ENCODE peak calls at places on chromosomes 4 and X, in seven cellular contexts. I is Panc1, U is hepatocyte, W is lower lobe of right lung, N is ovary, Q is epithelial cell of esophagus, P is endodermal cell. V is an unnamed sample.

GRCh38 chr4:159516556-159516955 is 413.7 kb downstream of the RAPGEF2 start:
- DNase-seq in I (no peak), U (no peak), W (no peak), N (no peak), Q (no peak), P (no peak), V (no peak)

GRCh38 chr4:93416337-93417102 is 412.0 kb upstream of the ATOH1 start:
- DNase-seq in I (no peak), U (no peak), W (no peak), N (no peak), Q (no peak), P (no peak), V (no peak)

GRCh38 chr4:182795446-182796238 is 121.5 kb downstream of the DCTD start:
- DNase-seq in I (no peak), U (no peak), W (no peak), N (no peak), Q (no peak), P (no peak), V (no peak)

GRCh38 chrX:2447484-2447883 is 53.3 kb downstream of the DHRSX start:
- DNase-seq in I (no peak), U (no peak), W (peak), N (no peak), Q (no peak), P (no peak), V (no peak)

GRCh38 chr4:16183604-16184003 is 42.7 kb downstream of the TAPT1 start:
- DNase-seq in I (no peak), U (no peak), W (no peak), N (no peak), Q (no peak), P (no peak), V (no peak)

GRCh38 chr4:109952612-109953011 is 39.9 kb downstream of the EGF start:
- DNase-seq in I (no peak), U (no peak), W (no peak), N (no peak), Q (peak), P (no peak), V (no peak)

GRCh38 chrX:15929231-15929630 is 74.6 kb upstream of the AP1S2 start:
- DNase-seq in I (no peak), U (peak), W (no peak), N (no peak), Q (no peak), P (no peak), V (no peak)

GRCh38 chr4:54719378-54719777 is 61.6 kb downstream of the KIT start:
- DNase-seq in I (no peak), U (no peak), W (no peak), N (no peak), Q (no peak), P (no peak), V (no peak)

GRCh38 chrX:153569475-153569874 is 29.5 kb downstream of the CCNQ start:
- DNase-seq in I (no peak), U (no peak), W (no peak), N (no peak), Q (no peak), P (no peak), V (no peak)

GRCh38 chrX:104347860-104348259 is 93.1 kb upstream of the ESX1 start:
- DNase-seq in I (no peak), U (no peak), W (no peak), N (no peak), Q (no peak), P (no peak), V (no peak)

GRCh38 chrX:104342065-104342464 is 87.3 kb upstream of the ESX1 start:
- DNase-seq in I (no peak), U (no peak), W (no peak), N (no peak), Q (no peak), P (no peak), V (no peak)

DNA sequence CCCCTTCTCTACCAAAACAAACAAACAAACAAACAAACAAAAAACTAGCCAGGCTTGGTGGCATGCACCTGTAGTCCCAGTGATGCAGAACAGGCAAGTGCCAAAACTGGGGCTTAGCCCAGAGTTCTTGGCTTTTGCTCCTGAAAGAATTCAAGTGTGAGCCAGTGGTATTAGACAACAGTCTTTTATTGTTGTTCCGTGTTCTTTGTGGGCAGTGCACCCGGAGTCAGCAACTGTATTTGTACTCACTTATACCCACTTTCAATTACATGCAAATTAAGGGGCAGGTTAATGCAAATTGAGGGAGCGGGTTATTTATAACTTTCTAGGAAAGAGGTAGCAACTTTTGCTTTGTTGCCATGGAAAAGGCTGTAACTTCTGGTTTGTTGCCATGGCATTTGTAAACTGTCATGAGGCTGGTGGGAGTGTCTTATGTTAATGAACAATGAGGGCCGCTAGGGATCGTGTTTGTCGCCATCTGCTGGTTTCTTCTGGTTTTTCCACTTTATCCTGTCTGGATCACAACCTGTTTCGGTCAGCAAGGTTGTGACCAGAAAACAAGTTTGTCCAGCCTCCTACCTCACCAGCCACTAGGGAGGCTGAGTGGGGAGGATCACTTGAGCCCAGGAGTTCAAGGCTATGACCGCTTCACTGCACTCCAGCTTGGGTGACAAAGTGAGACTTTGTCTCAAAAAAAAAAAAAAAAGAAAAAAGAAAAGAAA is 88.8 kb upstream of the ESX1 start:
- DNase-seq in I (peak), U (peak), W (no peak), N (no peak), Q (peak), P (peak), V (no peak)
- TF ChIP-seq CTCF in I (peak), U (peak), W (peak), N (no peak), Q (peak), P (peak), V (peak)

DNA sequence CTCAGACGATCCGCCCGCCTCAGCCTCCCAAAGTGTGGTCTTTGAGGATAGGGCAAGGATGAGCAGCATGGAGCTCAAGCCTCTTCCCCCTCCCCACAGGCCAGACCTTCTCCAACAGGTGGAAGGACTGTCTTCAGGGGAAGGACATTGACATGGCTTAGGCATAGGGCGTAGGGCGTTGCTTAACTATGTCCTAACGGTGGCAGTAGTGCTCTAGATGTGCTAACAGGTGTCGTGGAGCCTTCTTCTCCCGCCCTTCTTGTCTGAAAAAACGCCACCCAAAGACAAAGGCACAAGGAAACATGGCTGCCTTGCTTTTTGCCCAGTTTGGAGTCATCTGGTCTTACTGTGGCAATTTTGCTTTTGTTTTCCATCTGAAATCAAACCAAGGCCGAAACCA is 219.8 kb downstream of the OR13H1 start:
- DNase-seq in I (peak), U (no peak), W (no peak), N (peak), Q (no peak), P (no peak), V (no peak)
- TF ChIP-seq CTCF in I (peak), U (no peak), W (no peak), N (peak), Q (no peak), P (no peak), V (no peak)

GRCh38 chrX:51148848-51149247 is 183.8 kb upstream of the NUDT10 start:
- DNase-seq in I (no peak), U (peak), W (no peak), N (no peak), Q (peak), P (peak), V (no peak)
- TF ChIP-seq CTCF in I (peak), U (peak), W (no peak), N (no peak), Q (peak), P (peak), V (no peak)

GRCh38 chrX:69083785-69084184 is 81.5 kb downstream of the PJA1 start:
- DNase-seq in I (no peak), U (no peak), W (no peak), N (no peak), Q (no peak), P (no peak), V (no peak)

GRCh38 chrX:69083361-69083760 is 81.9 kb downstream of the PJA1 start:
- DNase-seq in I (no peak), U (no peak), W (no peak), N (no peak), Q (no peak), P (no peak), V (peak)

GRCh38 chrX:69080912-69081465 is 84.3 kb downstream of the PJA1 start:
- DNase-seq in I (no peak), U (no peak), W (no peak), N (peak), Q (no peak), P (no peak), V (peak)

GRCh38 chrX:69082055-69082752 is 83.0 kb downstream of the PJA1 start:
- DNase-seq in I (no peak), U (no peak), W (no peak), N (peak), Q (no peak), P (no peak), V (peak)

GRCh38 chrX:69082753-69083150 is 82.5 kb downstream of the PJA1 start:
- DNase-seq in I (no peak), U (no peak), W (no peak), N (no peak), Q (no peak), P (no peak), V (peak)
- TF ChIP-seq CTCF in I (no peak), U (no peak), W (no peak), N (no peak), Q (no peak), P (no peak), V (no peak)